ENCODE peak calls at places on chromosomes 1 and 21, in five cellular contexts. M, Z, Y, L and X are unnamed samples.

GRCh38 chr1:229205854-229206253 is 65.1 kb upstream of the RAB4A start:
- DNase-seq in M (no peak), Z (no peak), Y (no peak), L (no peak), X (no peak)

GRCh38 chr1:2945821-2946231 is 75.4 kb upstream of the ACTRT2 start:
- DNase-seq in M (no peak), Z (no peak), Y (no peak), L (no peak), X (no peak)

GRCh38 chr1:15345711-15346355 is 63.9 kb upstream of the EFHD2 start:
- DNase-seq in M (no peak), Z (no peak), Y (peak), L (no peak), X (no peak)

GRCh38 chr1:110890474-110891196 is 17.7 kb downstream of the CD53 start:
- DNase-seq in M (no peak), Z (no peak), Y (peak), L (no peak), X (no peak)

GRCh38 chr1:3501856-3502665 is 47.6 kb downstream of the ARHGEF16 start:
- DNase-seq in M (no peak), Z (peak), Y (peak), L (no peak), X (peak)

GRCh38 chr1:154739654-154740053 is 130.4 kb downstream of the KCNN3 start:
- DNase-seq in M (no peak), Z (no peak), Y (no peak), L (no peak), X (no peak)

GRCh38 chr1:91712981-91713841 is 172.7 kb downstream of the TGFBR3 start:
- DNase-seq in M (no peak), Z (no peak), Y (no peak), L (peak), X (no peak)

GRCh38 chr21:44311108-44311507 is 11.3 kb downstream of the PFKL start:
- DNase-seq in M (no peak), Z (no peak), Y (no peak), L (no peak), X (no peak)

GRCh38 chr1:117267232-117267774 is 56.6 kb upstream of the VTCN1 start:
- DNase-seq in M (no peak), Z (no peak), Y (no peak), L (no peak), X (no peak)

GRCh38 chr1:221708987-221709386 is 32.9 kb downstream of the DUSP10 start:
- DNase-seq in M (no peak), Z (peak), Y (no peak), L (no peak), X (no peak)

GRCh38 chr1:181192277-181192676 is 103.8 kb downstream of the IER5 start:
- DNase-seq in M (no peak), Z (no peak), Y (no peak), L (no peak), X (no peak)

GRCh38 chr1:244881552-244882280 is 17.4 kb upstream of the HNRNPU start:
- DNase-seq in M (no peak), Z (no peak), Y (no peak), L (no peak), X (no peak)

GRCh38 chr1:33348194-33348593 is 27.3 kb upstream of the A3GALT2 start:
- DNase-seq in M (no peak), Z (no peak), Y (no peak), L (no peak), X (no peak)

GRCh38 chr1:156126701-156127534 is 12.4 kb downstream of the LMNA start:
- DNase-seq in M (peak), Z (no peak), Y (no peak), L (peak), X (no peak)

GRCh38 chr1:187689137-187689536 is 860.4 kb downstream of the PLA2G4A start:
- DNase-seq in M (no peak), Z (no peak), Y (no peak), L (no peak), X (no peak)

GRCh38 chr1:193181985-193182384 is 4.4 kb downstream of the B3GALT2 start:
- DNase-seq in M (no peak), Z (no peak), Y (no peak), L (no peak), X (no peak)

GRCh38 chr1:143660354-143660941 is 311.3 kb downstream of the FAM72C start:
- DNase-seq in M (no peak), Z (no peak), Y (no peak), L (no peak), X (no peak)

GRCh38 chr1:207824691-207825090 is 72.8 kb downstream of the CD46 start:
- DNase-seq in M (no peak), Z (no peak), Y (no peak), L (peak), X (no peak)

GRCh38 chr1:47901001-47901575 is 96.1 kb downstream of the TRABD2B start:
- DNase-seq in M (no peak), Z (no peak), Y (no peak), L (no peak), X (no peak)

GRCh38 chr1:219159946-219160645 is 13.6 kb upstream of the LYPLAL1 start:
- DNase-seq in M (no peak), Z (no peak), Y (no peak), L (no peak), X (no peak)

GRCh38 chr1:30413606-30414005 is 309.8 kb downstream of the MATN1 start:
- DNase-seq in M (no peak), Z (no peak), Y (no peak), L (no peak), X (peak)

GRCh38 chr1:107057197-107058133 is 991 bp downstream of the PRMT6 start:
- DNase-seq in M (no peak), Z (peak), Y (peak), L (no peak), X (peak)

GRCh38 chr1:193183019-193183643 is 3.3 kb downstream of the B3GALT2 start:
- DNase-seq in M (peak), Z (peak), Y (peak), L (no peak), X (no peak)

GRCh38 chr21:27380303-27380702 is 413.4 kb upstream of the ADAMTS5 start:
- DNase-seq in M (no peak), Z (no peak), Y (no peak), L (no peak), X (no peak)

GRCh38 chr1:32963746-32964460 is 706 bp downstream of the RNF19B start:
- DNase-seq in M (no peak), Z (no peak), Y (peak), L (no peak), X (no peak)

GRCh38 chr1:162538815-162539431 is 22.6 kb upstream of the UAP1 start:
- DNase-seq in M (peak), Z (peak), Y (no peak), L (no peak), X (no peak)

GRCh38 chr21:14900058-14900457 is 164.7 kb downstream of the NRIP1 start:
- DNase-seq in M (no peak), Z (no peak), Y (no peak), L (no peak), X (no peak)

GRCh38 chr1:9129391-9130041 is 614 bp upstream of the GPR157 start:
- DNase-seq in M (peak), Z (peak), Y (peak), L (peak), X (peak)
- TF ChIP-seq SRF in M (no peak), Z (no peak), Y (no peak), L (no peak), X (no peak)

DNA sequence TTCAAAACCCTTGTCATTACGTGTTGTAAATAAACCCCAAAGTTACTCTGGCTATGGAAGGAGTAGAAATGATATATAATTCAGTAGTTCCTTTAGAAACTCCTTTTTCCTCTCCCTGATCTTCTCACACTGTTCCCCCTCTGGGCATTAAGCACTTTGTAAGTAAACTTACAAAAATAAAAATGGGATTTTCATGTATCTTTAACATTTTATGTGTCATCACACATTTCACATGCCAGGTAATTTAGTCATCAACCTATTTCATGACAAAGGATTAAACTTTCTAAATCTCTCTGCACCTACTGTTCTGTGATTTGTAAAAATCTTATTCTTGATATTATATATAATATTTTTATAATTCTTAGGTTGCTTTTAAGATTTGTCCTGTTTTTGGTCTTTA is 176.9 kb downstream of the NEK7 start:
- DNase-seq in M (no peak), Z (no peak), Y (no peak), L (no peak), X (no peak)
- TF ChIP-seq SRF in M (no peak), Z (no peak), Y (no peak), L (no peak), X (no peak)

GRCh38 chr1:158607296-158607695 is 2.2 kb downstream of the OR10Z1 start:
- DNase-seq in M (no peak), Z (no peak), Y (no peak), L (no peak), X (no peak)
- TF ChIP-seq SRF in M (no peak), Z (no peak), Y (no peak), L (no peak), X (no peak)

DNA sequence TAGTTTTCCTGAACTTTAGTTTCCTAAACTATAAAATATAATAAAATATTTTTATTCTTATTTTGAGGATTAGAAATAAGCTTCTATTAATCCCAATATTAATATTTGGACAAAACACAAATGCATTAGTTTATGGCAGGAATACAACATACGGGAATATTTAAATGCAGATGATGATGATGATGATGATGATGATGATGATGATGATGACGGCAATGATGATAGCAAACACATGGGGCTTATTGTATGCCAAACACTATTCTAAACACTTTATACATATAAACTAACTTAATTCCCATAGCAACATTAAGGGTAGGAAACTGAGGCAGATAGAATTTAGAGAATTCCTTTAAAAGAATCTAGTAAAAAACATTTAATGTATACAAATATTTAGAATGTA is 541.5 kb upstream of the BEND5 start:
- DNase-seq in M (no peak), Z (no peak), Y (no peak), L (no peak), X (no peak)
- TF ChIP-seq SRF in M (no peak), Z (no peak), Y (no peak), L (no peak), X (no peak)

DNA sequence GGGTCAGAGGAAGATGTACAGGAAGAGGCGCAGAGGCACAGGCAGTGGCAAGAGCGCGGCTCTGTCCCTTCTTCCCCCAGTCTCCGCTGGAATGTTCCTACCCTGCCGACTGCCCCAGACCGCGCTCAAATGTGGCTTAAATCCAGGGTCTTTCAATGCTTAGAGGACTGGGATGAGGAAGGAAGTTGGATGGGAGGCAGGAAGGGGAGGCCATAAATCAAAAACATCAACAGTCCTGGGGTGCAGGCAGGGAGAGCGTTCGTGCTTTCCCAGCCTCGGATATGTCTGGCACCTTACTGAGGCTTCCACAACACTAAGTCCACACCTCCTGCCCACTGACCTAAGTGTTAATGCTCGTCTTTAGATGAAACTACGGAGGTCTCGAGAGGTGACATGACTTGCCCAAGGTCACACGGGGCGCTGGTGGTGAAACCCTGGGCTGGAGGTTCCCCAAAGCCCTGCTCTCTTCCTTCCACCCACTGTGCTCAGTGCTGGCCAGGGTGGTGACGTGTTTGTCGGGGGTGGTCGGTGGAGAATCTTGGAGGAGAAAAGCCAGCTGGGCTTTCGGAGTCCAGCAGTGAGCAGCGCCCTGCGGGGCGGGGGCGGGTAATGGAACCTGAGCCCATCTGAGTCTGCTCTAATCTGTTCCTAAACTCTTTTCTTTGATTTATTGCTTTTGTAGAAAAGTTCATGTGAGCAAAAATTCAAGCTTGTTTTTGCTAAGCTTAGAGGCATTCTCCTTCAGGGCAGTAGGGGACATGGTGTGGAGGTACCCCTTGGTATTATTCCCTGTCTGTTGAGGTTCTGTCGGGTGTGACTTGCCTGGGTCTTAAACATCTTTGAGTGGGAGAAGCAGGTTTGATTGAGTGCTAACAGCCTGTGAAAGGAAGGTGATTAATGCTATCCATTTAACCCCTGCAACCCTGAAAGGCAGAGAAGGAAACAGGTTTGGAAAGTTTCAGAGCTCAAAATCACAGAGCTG is 725 bp downstream of the CDA start:
- DNase-seq in M (no peak), Z (no peak), Y (no peak), L (no peak), X (no peak)
- TF ChIP-seq SRF in M (no peak), Z (no peak), Y (no peak), L (no peak), X (no peak)

DNA sequence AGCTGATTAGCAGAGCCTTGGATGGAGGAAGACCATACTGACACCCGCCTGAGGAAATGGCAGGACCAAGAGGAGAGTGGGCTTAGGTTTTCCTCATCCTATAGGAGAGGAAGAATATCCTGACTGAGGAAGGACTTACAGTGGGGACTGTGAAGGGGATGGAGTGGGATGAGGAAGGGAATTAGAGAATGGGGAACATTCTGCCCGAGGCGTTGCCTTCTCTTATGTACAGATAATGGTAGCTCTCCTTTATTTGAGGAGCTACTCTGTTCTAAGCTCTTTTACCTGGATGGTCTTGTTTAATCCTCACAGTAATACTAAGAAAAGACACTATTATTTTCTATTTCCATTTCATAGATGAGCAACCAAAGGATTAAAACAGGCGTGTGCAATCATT is 56.0 kb downstream of the OLFML3 start:
- DNase-seq in M (no peak), Z (no peak), Y (no peak), L (no peak), X (no peak)
- TF ChIP-seq SRF in M (no peak), Z (no peak), Y (no peak), L (no peak), X (no peak)